ENCODE peak calls at places on chromosomes 13 and 19, in seven cellular contexts. H, N, P, X, F, J and U are unnamed samples.

GRCh38 chr19:41009700-41010235 is 18.7 kb downstream of the CYP2B6 start:
- DNase-seq in F (no peak), P (no peak), X (no peak), N (no peak), H (no peak), J (no peak), U (no peak)

GRCh38 chr13:45510671-45511070 is 45.9 kb downstream of the COG3 start:
- DNase-seq in J (no peak), P (no peak), F (no peak), H (no peak), N (no peak), X (no peak), U (no peak)

GRCh38 chr13:89455741-89456140 is 1784.6 kb downstream of the SLITRK5 start:
- DNase-seq in P (no peak), X (no peak), F (no peak), N (no peak), H (no peak), J (no peak), U (peak)

GRCh38 chr13:84430441-84430840 is 548.2 kb upstream of the SLITRK1 start:
- DNase-seq in F (no peak), X (no peak), P (no peak), N (no peak), H (no peak), J (peak), U (no peak)

GRCh38 chr13:83065136-83065535 is 817.1 kb downstream of the SLITRK1 start:
- DNase-seq in P (peak), F (no peak), H (no peak), N (no peak), J (peak), X (no peak), U (peak)

GRCh38 chr19:48480151-48480475 is 10.9 kb downstream of the CYTH2 start:
- DNase-seq in F (peak), N (no peak), P (peak), J (peak), H (no peak), X (peak), U (no peak)

GRCh38 chr19:29515706-29516357 is 10.0 kb upstream of the VSTM2B start:
- DNase-seq in F (peak), H (peak), P (no peak), J (no peak), X (peak), N (no peak), U (no peak)

GRCh38 chr13:60001892-60002291 is 161.8 kb downstream of the DIAPH3 start:
- DNase-seq in J (peak), H (no peak), X (no peak), F (no peak), P (no peak), N (no peak), U (peak)

GRCh38 chr13:50428183-50428877 is 413.1 kb downstream of the KCNRG start:
- DNase-seq in J (no peak), P (no peak), X (no peak), F (no peak), H (no peak), N (no peak), U (no peak)

GRCh38 chr13:113401452-113402415 is 37.8 kb upstream of the GRTP1 start:
- DNase-seq in H (no peak), N (no peak), X (peak), F (peak), P (no peak), J (no peak), U (no peak)

GRCh38 chr19:5947435-5947834 is 30.5 kb downstream of the RANBP3 start:
- DNase-seq in X (peak), N (no peak), H (no peak), P (peak), F (peak), J (peak), U (no peak)

GRCh38 chr13:48542581-48543341 is 9.9 kb upstream of the RCBTB2 start:
- DNase-seq in N (no peak), F (no peak), H (peak), J (peak), X (peak), P (peak), U (no peak)

GRCh38 chr13:112457485-112457884 is 81.3 kb downstream of the SPACA7 start:
- DNase-seq in J (no peak), P (no peak), F (no peak), N (no peak), H (no peak), X (peak), U (no peak)

GRCh38 chr19:38224014-38224862 is at the start of gene DPF1:
- DNase-seq in P (peak), N (peak), H (peak), F (peak), J (peak), X (no peak), U (peak)

GRCh38 chr19:1626417-1627010 is 21.3 kb upstream of the UQCR11 start:
- DNase-seq in N (no peak), X (no peak), P (no peak), J (no peak), F (no peak), H (no peak), U (no peak)

GRCh38 chr19:10189631-10190425 is 4.9 kb downstream of the DNMT1 start:
- DNase-seq in P (no peak), J (no peak), F (no peak), X (no peak), N (no peak), H (no peak), U (no peak)

GRCh38 chr13:113040597-113041292 is 64.8 kb upstream of the F7 start:
- DNase-seq in X (no peak), P (no peak), H (no peak), N (no peak), J (no peak), F (no peak), U (no peak)

GRCh38 chr19:39498262-39499081 is at the start of gene DLL3:
- DNase-seq in J (peak), H (peak), F (no peak), X (no peak), N (no peak), P (no peak), U (no peak)

GRCh38 chr19:13058951-13059660 is 43.6 kb downstream of the LYL1 start:
- DNase-seq in F (no peak), J (no peak), N (no peak), X (no peak), P (no peak), H (no peak), U (no peak)

GRCh38 chr13:45042539-45042938 is 53.2 kb downstream of the GPALPP1 start:
- DNase-seq in F (no peak), N (no peak), P (no peak), H (no peak), X (no peak), J (peak), U (no peak)

GRCh38 chr19:33780746-33781145 is 15.9 kb upstream of the KCTD15 start:
- DNase-seq in P (no peak), J (peak), N (no peak), F (no peak), X (no peak), H (peak), U (no peak)

GRCh38 chr13:93963266-93964131 is 516.0 kb downstream of the DCT start:
- DNase-seq in P (no peak), J (peak), F (no peak), N (no peak), X (no peak), H (no peak), U (peak)

GRCh38 chr19:54431255-54431838 is 16.1 kb downstream of the TTYH1 start:
- DNase-seq in H (no peak), J (peak), N (no peak), X (peak), F (no peak), P (peak), U (peak)
- TF ChIP-seq CTCF in H (no peak), J (no peak), N (no peak), X (no peak), F (no peak), P (no peak), U (no peak)

GRCh38 chr19:46784262-46785053 is 3.9 kb downstream of the SLC1A5 start:
- DNase-seq in J (peak), F (no peak), P (peak), X (peak), H (peak), N (peak), U (peak)
- TF ChIP-seq CTCF in J (peak), F (no peak), P (no peak), X (no peak), H (no peak), N (peak), U (peak)

GRCh38 chr19:53308339-53308811 is 25.2 kb upstream of the ZNF845 start:
- DNase-seq in F (peak), J (peak), N (no peak), X (peak), P (no peak), H (peak), U (no peak)
- TF ChIP-seq CTCF in F (peak), J (peak), N (no peak), X (peak), P (no peak), H (peak), U (peak)

GRCh38 chr13:30617315-30618185 is at the start of gene USPL1:
- DNase-seq in F (peak), N (peak), H (peak), X (peak), P (peak), J (peak), U (peak)
- TF ChIP-seq CTCF in F (peak), N (no peak), H (peak), X (peak), P (peak), J (peak), U (no peak)